ENCODE peak calls at places on chromosome 19, in ten cellular contexts. R is body of pancreas, E is H9, P is cardiac muscle cell, Q is upper lobe of right lung, U is RWPE1, H is substantia nigra, L is left ventricle myocardium inferior, J is hepatocyte, F is dorsolateral prefrontal cortex. A is an unnamed sample.

GRCh38 chr19:45161715-45162463 is 1.1 kb upstream of the NKPD1 start:
- DNase-seq in R (peak), E (peak), P (peak), Q (no peak), U (no peak), H (no peak), L (no peak), J (peak), F (no peak), A (no peak)

GRCh38 chr19:38839816-38840582 is 8.4 kb upstream of the ECH1 start:
- DNase-seq in R (peak), E (no peak), P (no peak), Q (no peak), U (no peak), H (no peak), L (no peak), J (no peak), F (no peak), A (no peak)

GRCh38 chr19:34480971-34481821 is at the start of gene WTIP:
- DNase-seq in R (peak), E (peak), P (peak), Q (peak), U (peak), H (no peak), L (peak), J (peak), F (no peak), A (peak)

GRCh38 chr19:33241530-33242101 is 16.0 kb upstream of the SLC7A10 start:
- DNase-seq in R (peak), E (no peak), P (no peak), Q (peak), U (peak), H (no peak), L (no peak), J (peak), F (no peak), A (peak)

GRCh38 chr19:44548736-44549135 is 19.3 kb upstream of the CEACAM20 start:
- DNase-seq in R (no peak), E (no peak), P (no peak), Q (no peak), U (peak), H (no peak), L (no peak), J (no peak), F (no peak), A (no peak)

GRCh38 chr19:46503848-46504453 is 8.3 kb upstream of the PNMA8B start:
- DNase-seq in R (no peak), E (no peak), P (no peak), Q (no peak), U (no peak), H (no peak), L (no peak), J (no peak), F (no peak), A (no peak)

GRCh38 chr19:46830864-46831263 is 19.8 kb downstream of the AP2S1 start:
- DNase-seq in R (no peak), E (no peak), P (no peak), Q (no peak), U (no peak), H (no peak), L (no peak), J (no peak), F (no peak), A (no peak)

GRCh38 chr19:17358395-17358794 is 18.7 kb downstream of the PLVAP start:
- DNase-seq in R (no peak), E (no peak), P (no peak), Q (no peak), U (no peak), H (no peak), L (no peak), J (no peak), F (no peak), A (no peak)

GRCh38 chr19:16698914-16699313 is 20.7 kb upstream of the NWD1 start:
- DNase-seq in R (no peak), E (no peak), P (no peak), Q (no peak), U (no peak), H (no peak), L (peak), J (no peak), F (peak), A (no peak)

GRCh38 chr19:35845215-35846037 is 6.9 kb downstream of the NPHS1 start:
- DNase-seq in R (peak), E (peak), P (peak), Q (no peak), U (peak), H (no peak), L (no peak), J (peak), F (no peak), A (peak)

GRCh38 chr19:6055013-6055795 is 55.1 kb downstream of the RFX2 start:
- DNase-seq in R (no peak), E (no peak), P (no peak), Q (no peak), U (no peak), H (no peak), L (no peak), J (no peak), F (no peak), A (no peak)

GRCh38 chr19:44808463-44809371 is at the start of gene BCAM:
- DNase-seq in R (peak), E (peak), P (peak), Q (peak), U (peak), H (peak), L (peak), J (peak), F (peak), A (peak)

GRCh38 chr19:52786078-52786463 is 520 bp downstream of the ZNF600 start:
- DNase-seq in R (peak), E (no peak), P (peak), Q (peak), U (peak), H (no peak), L (no peak), J (peak), F (no peak), A (peak)

GRCh38 chr19:39335168-39335567 is 675 bp downstream of the GMFG start:
- DNase-seq in R (no peak), E (no peak), P (no peak), Q (no peak), U (no peak), H (no peak), L (no peak), J (no peak), F (no peak), A (no peak)

GRCh38 chr19:17943284-17944221 is 10.7 kb downstream of the CCDC124 start:
- DNase-seq in R (no peak), E (peak), P (peak), Q (no peak), U (no peak), H (no peak), L (peak), J (no peak), F (peak), A (no peak)

GRCh38 chr19:15701757-15702589 is 25.9 kb upstream of the OR10H2 start:
- DNase-seq in R (no peak), E (no peak), P (no peak), Q (no peak), U (no peak), H (no peak), L (no peak), J (no peak), F (no peak), A (no peak)

GRCh38 chr19:46426035-46426505 is 2.7 kb downstream of the PNMA8C start:
- DNase-seq in R (peak), E (no peak), P (peak), Q (no peak), U (no peak), H (no peak), L (no peak), J (peak), F (no peak), A (peak)

GRCh38 chr19:53659292-53659691 is 27.5 kb downstream of the DPRX start:
- DNase-seq in R (no peak), E (peak), P (peak), Q (no peak), U (peak), H (peak), L (no peak), J (peak), F (no peak), A (peak)

GRCh38 chr19:52898101-52898500 is 666 bp upstream of the ZNF320 start:
- DNase-seq in R (no peak), E (peak), P (no peak), Q (no peak), U (no peak), H (no peak), L (no peak), J (peak), F (no peak), A (no peak)

GRCh38 chr19:45601524-45602522 is at the start of gene GPR4:
- DNase-seq in R (no peak), E (peak), P (peak), Q (no peak), U (no peak), H (no peak), L (peak), J (peak), F (no peak), A (no peak)

GRCh38 chr19:15330801-15331418 is 1.4 kb downstream of the BRD4 start:
- DNase-seq in R (peak), E (no peak), P (peak), Q (no peak), U (peak), H (no peak), L (no peak), J (peak), F (no peak), A (peak)

GRCh38 chr19:32018014-32018413 is 327.4 kb upstream of the ZNF507 start:
- DNase-seq in R (no peak), E (no peak), P (no peak), Q (no peak), U (peak), H (no peak), L (no peak), J (peak), F (no peak), A (peak)

GRCh38 chr19:5696196-5697021 is 6.3 kb downstream of the RPL36 start:
- DNase-seq in R (no peak), E (peak), P (no peak), Q (no peak), U (no peak), H (no peak), L (no peak), J (no peak), F (no peak), A (no peak)

GRCh38 chr19:15471639-15472101 is 7.3 kb upstream of the RASAL3 start:
- DNase-seq in R (no peak), E (peak), P (no peak), Q (peak), U (no peak), H (no peak), L (no peak), J (no peak), F (no peak), A (no peak)

GRCh38 chr19:35556846-35557538 is 6.5 kb downstream of the ATP4A start:
- DNase-seq in R (no peak), E (no peak), P (no peak), Q (no peak), U (no peak), H (no peak), L (no peak), J (no peak), F (no peak), A (no peak)

GRCh38 chr19:18230941-18231734 is 4.9 kb upstream of the PDE4C start:
- DNase-seq in R (no peak), E (no peak), P (no peak), Q (no peak), U (no peak), H (no peak), L (no peak), J (no peak), F (no peak), A (no peak)

GRCh38 chr19:5178841-5179625 is 161.6 kb downstream of the PTPRS start:
- DNase-seq in R (no peak), E (no peak), P (no peak), Q (no peak), U (no peak), H (no peak), L (no peak), J (no peak), F (no peak), A (no peak)

GRCh38 chr19:35362261-35363000 is 4.2 kb downstream of the FFAR3 start:
- DNase-seq in R (no peak), E (no peak), P (no peak), Q (no peak), U (no peak), H (no peak), L (no peak), J (no peak), F (no peak), A (no peak)

GRCh38 chr19:55766466-55766865 is 2.5 kb upstream of the RFPL4AL1 start:
- DNase-seq in R (no peak), E (no peak), P (no peak), Q (no peak), U (no peak), H (no peak), L (no peak), J (no peak), F (no peak), A (no peak)

GRCh38 chr19:56321981-56322558 is 7.4 kb upstream of the ZSCAN5A start:
- DNase-seq in R (no peak), E (no peak), P (no peak), Q (no peak), U (no peak), H (no peak), L (no peak), J (no peak), F (no peak), A (no peak)

GRCh38 chr19:5580116-5580515 is 12.4 kb upstream of the TINCR start:
- DNase-seq in R (no peak), E (no peak), P (no peak), Q (no peak), U (no peak), H (no peak), L (no peak), J (no peak), F (no peak), A (peak)

GRCh38 chr19:51607920-51608562 is 22.2 kb downstream of the SIGLEC5 start:
- DNase-seq in R (peak), E (peak), P (peak), Q (peak), U (peak), H (no peak), L (peak), J (peak), F (peak), A (peak)

GRCh38 chr19:15297416-15298224 is 34.7 kb downstream of the BRD4 start:
- DNase-seq in R (peak), E (no peak), P (no peak), Q (peak), U (peak), H (no peak), L (no peak), J (peak), F (no peak), A (no peak)

GRCh38 chr19:18772620-18773587 is 18.2 kb downstream of the COMP start:
- DNase-seq in R (peak), E (no peak), P (no peak), Q (no peak), U (peak), H (no peak), L (no peak), J (no peak), F (no peak), A (peak)

GRCh38 chr19:10603873-10604459 is 16.9 kb upstream of the AP1M2 start:
- DNase-seq in R (peak), E (no peak), P (no peak), Q (no peak), U (no peak), H (no peak), L (no peak), J (no peak), F (no peak), A (no peak)

GRCh38 chr19:5360003-5360820 is 19.6 kb upstream of the PTPRS start:
- DNase-seq in R (no peak), E (no peak), P (no peak), Q (no peak), U (no peak), H (no peak), L (no peak), J (no peak), F (no peak), A (no peak)

DNA sequence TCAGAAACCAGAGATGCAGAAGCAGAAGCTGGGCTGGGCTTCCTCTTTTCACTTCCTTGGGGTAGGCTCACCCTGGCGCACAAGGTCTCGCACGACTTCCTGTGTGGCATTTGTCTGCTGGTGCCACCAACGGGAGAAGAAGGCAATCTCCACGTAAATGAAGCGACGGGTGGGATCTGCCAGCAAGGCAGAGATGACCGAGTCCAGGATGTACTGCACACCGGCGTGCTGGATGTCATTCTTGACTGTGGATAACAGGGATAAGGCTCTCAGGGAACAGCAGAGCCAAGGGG is 1.3 kb downstream of the MAN2B1 start:
- DNase-seq in R (no peak), E (no peak), P (no peak), Q (peak), U (no peak), H (no peak), L (peak), J (no peak), F (no peak), A (no peak)
- H3K27ac ChIP-seq in R (no peak), E (no peak), P (no peak), Q (peak), U (peak), H (peak), L (no peak), J (no peak), F (no peak), A (no peak)

GRCh38 chr19:40747536-40747935 is 2.7 kb downstream of the ACTMAP start:
- DNase-seq in R (no peak), E (no peak), P (no peak), Q (no peak), U (no peak), H (no peak), L (no peak), J (no peak), F (no peak), A (no peak)
- H3K27ac ChIP-seq in R (no peak), E (no peak), P (no peak), Q (no peak), U (no peak), H (no peak), L (no peak), J (no peak), F (no peak), A (no peak)

DNA sequence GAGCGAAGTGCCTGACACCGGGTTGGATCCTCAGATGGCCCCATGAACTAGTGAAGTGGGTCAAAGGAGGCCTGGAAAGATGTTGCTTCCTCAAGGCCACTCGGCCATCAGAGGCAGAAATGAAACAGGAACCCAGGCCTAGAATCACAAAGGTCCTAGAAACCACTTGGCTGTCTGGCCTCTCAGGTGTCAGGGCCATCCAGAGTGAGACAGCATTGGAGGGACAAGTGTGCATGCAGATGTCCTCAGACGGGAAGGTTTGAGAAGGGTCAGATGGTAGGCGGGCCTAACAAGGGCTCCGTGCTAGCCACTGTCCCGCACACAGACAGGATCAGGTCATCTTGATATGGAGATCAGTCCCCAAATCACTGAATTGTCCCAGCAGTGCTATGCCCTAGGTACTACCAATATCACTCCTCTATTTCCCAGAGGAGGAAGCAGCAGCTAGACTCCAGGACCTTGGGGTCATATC is 14.3 kb downstream of the CCDC97 start:
- DNase-seq in R (no peak), E (no peak), P (no peak), Q (no peak), U (no peak), H (no peak), L (no peak), J (no peak), F (no peak), A (no peak)
- H3K27ac ChIP-seq in R (peak), E (no peak), P (peak), Q (peak), U (peak), H (no peak), L (peak), J (peak), F (peak), A (peak)

GRCh38 chr19:1385816-1386215 is 2.1 kb downstream of the NDUFS7 start:
- DNase-seq in R (no peak), E (no peak), P (no peak), Q (no peak), U (no peak), H (no peak), L (no peak), J (no peak), F (no peak), A (no peak)

GRCh38 chr19:1384478-1385110 is 887 bp downstream of the NDUFS7 start:
- DNase-seq in R (no peak), E (no peak), P (no peak), Q (no peak), U (no peak), H (no peak), L (no peak), J (no peak), F (no peak), A (no peak)

GRCh38 chr19:1383014-1383310 is 745 bp upstream of the NDUFS7 start:
- DNase-seq in R (no peak), E (no peak), P (no peak), Q (no peak), U (no peak), H (no peak), L (no peak), J (no peak), F (no peak), A (no peak)

GRCh38 chr19:1383311-1384084 is at the start of gene NDUFS7:
- DNase-seq in R (peak), E (peak), P (peak), Q (peak), U (peak), H (peak), L (peak), J (peak), F (peak), A (peak)

DNA sequence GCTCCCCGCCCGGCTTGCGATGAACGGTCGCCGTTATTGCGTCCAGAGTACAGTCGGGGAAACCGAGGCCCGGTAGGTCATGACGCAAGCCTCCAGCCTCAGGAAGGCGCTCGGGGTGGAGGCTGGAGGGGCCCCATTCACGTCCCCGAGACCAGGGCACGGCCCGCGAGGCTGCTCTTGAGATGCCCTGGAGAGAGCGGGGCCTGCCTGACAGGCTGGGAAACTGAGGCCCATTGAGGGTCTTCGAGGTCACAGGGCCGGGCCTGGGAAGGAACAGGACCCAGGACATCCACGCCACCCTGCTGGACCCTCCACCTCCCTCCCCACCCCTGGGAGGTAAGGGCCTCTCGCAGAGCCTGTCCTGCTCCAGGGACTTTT is 367 bp downstream of the NDUFS7 start:
- DNase-seq in R (no peak), E (peak), P (no peak), Q (no peak), U (no peak), H (no peak), L (no peak), J (no peak), F (no peak), A (no peak)
- H3K27ac ChIP-seq in R (peak), E (no peak), P (peak), Q (peak), U (peak), H (peak), L (peak), J (peak), F (peak), A (peak)

GRCh38 chr19:3096902-3097326 is 2.8 kb downstream of the GNA11 start:
- DNase-seq in R (no peak), E (no peak), P (no peak), Q (peak), U (no peak), H (no peak), L (no peak), J (peak), F (no peak), A (no peak)

GRCh38 chr19:3098515-3099346 is 4.6 kb downstream of the GNA11 start:
- DNase-seq in R (peak), E (no peak), P (no peak), Q (peak), U (no peak), H (no peak), L (peak), J (no peak), F (no peak), A (peak)

GRCh38 chr19:3099347-3100145 is 5.4 kb downstream of the GNA11 start:
- DNase-seq in R (peak), E (no peak), P (no peak), Q (no peak), U (no peak), H (no peak), L (no peak), J (no peak), F (no peak), A (no peak)

GRCh38 chr19:3097442-3097871 is 3.3 kb downstream of the GNA11 start:
- DNase-seq in R (peak), E (no peak), P (no peak), Q (peak), U (no peak), H (no peak), L (no peak), J (no peak), F (no peak), A (no peak)

DNA sequence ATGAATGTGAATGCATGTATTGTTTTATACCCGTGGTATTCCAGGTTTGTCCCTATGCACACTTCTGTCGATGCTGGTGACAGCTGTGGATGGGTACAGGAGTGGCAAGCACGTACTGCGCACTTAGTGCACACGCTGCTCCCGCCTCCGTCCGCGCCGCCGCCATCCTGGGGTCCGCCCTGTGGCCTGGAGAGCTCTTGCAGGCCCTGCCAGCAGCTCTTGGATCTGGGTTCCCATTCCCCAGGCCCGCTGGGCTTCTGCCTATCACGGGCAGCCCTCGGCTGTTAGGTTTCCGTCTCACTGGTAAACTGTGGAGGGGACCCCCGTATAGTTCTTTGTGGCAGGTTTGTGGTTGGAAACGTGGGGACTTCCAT is 4.0 kb downstream of the GNA11 start:
- DNase-seq in R (no peak), E (no peak), P (no peak), Q (peak), U (no peak), H (no peak), L (peak), J (no peak), F (no peak), A (no peak)
- H3K27ac ChIP-seq in R (peak), E (no peak), P (peak), Q (peak), U (peak), H (peak), L (peak), J (peak), F (peak), A (peak)